ENCODE peak calls at places on chromosome 1, in six cellular contexts. One of them, this sample, is unnamed.

GRCh38 chr1:211335507-211336157 is 9.0 kb downstream of the TRAF5 start:
- DNase-seq in retina: no peak
- DNase-seq in non-pigmented ciliary epithelial cell: no peak
- DNase-seq in stimulated activated CD4-positive, alpha-beta T cell treated with anti-CD3 and anti-CD28 coated beads, Interleukin-12 subunit alpha, Interleukin-12 subunit beta, amount 100 ng/mL, for 24 hours: no peak
- DNase-seq in activated CD8-positive, alpha-beta memory T cell treated with anti-CD3 and anti-CD28 coated beads for 48 hours: no peak
- DNase-seq in DMS 273 treated with DMSO at 0.1 percent for 48 hours: no peak
- DNase-seq in this sample: peak; percentile 36

GRCh38 chr1:230375149-230375548 is 51.0 kb downstream of the PGBD5 start:
- DNase-seq in retina: no peak
- DNase-seq in non-pigmented ciliary epithelial cell: no peak
- DNase-seq in stimulated activated CD4-positive, alpha-beta T cell treated with anti-CD3 and anti-CD28 coated beads, Interleukin-12 subunit alpha, Interleukin-12 subunit beta, amount 100 ng/mL, for 24 hours: no peak
- DNase-seq in activated CD8-positive, alpha-beta memory T cell treated with anti-CD3 and anti-CD28 coated beads for 48 hours: no peak
- DNase-seq in DMS 273 treated with DMSO at 0.1 percent for 48 hours: no peak
- DNase-seq in this sample: peak; percentile 41

GRCh38 chr1:209839875-209840491 is 12.2 kb downstream of the UTP25 start:
- DNase-seq in retina: no peak
- DNase-seq in non-pigmented ciliary epithelial cell: peak; percentile 91
- DNase-seq in stimulated activated CD4-positive, alpha-beta T cell treated with anti-CD3 and anti-CD28 coated beads, Interleukin-12 subunit alpha, Interleukin-12 subunit beta, amount 100 ng/mL, for 24 hours: no peak
- DNase-seq in activated CD8-positive, alpha-beta memory T cell treated with anti-CD3 and anti-CD28 coated beads for 48 hours: no peak
- DNase-seq in DMS 273 treated with DMSO at 0.1 percent for 48 hours: no peak
- DNase-seq in this sample: peak; percentile 5

GRCh38 chr1:24871306-24871901 is 58.7 kb downstream of the RUNX3 start:
- DNase-seq in retina: no peak
- DNase-seq in non-pigmented ciliary epithelial cell: no peak
- DNase-seq in stimulated activated CD4-positive, alpha-beta T cell treated with anti-CD3 and anti-CD28 coated beads, Interleukin-12 subunit alpha, Interleukin-12 subunit beta, amount 100 ng/mL, for 24 hours: no peak
- DNase-seq in activated CD8-positive, alpha-beta memory T cell treated with anti-CD3 and anti-CD28 coated beads for 48 hours: no peak
- DNase-seq in DMS 273 treated with DMSO at 0.1 percent for 48 hours: no peak
- DNase-seq in this sample: no peak

GRCh38 chr1:219837274-219837993 is 90.9 kb downstream of the SLC30A10 start:
- DNase-seq in retina: peak; percentile 46
- DNase-seq in non-pigmented ciliary epithelial cell: peak; percentile 22
- DNase-seq in stimulated activated CD4-positive, alpha-beta T cell treated with anti-CD3 and anti-CD28 coated beads, Interleukin-12 subunit alpha, Interleukin-12 subunit beta, amount 100 ng/mL, for 24 hours: no peak
- DNase-seq in activated CD8-positive, alpha-beta memory T cell treated with anti-CD3 and anti-CD28 coated beads for 48 hours: no peak
- DNase-seq in DMS 273 treated with DMSO at 0.1 percent for 48 hours: peak; percentile 24
- DNase-seq in this sample: peak; percentile 82

GRCh38 chr1:42456754-42457089 is 379 bp downstream of the PPCS start:
- DNase-seq in retina: no peak
- DNase-seq in non-pigmented ciliary epithelial cell: peak; percentile 10
- DNase-seq in stimulated activated CD4-positive, alpha-beta T cell treated with anti-CD3 and anti-CD28 coated beads, Interleukin-12 subunit alpha, Interleukin-12 subunit beta, amount 100 ng/mL, for 24 hours: peak; percentile 38
- DNase-seq in activated CD8-positive, alpha-beta memory T cell treated with anti-CD3 and anti-CD28 coated beads for 48 hours: peak; percentile 33
- DNase-seq in DMS 273 treated with DMSO at 0.1 percent for 48 hours: peak; percentile 31
- DNase-seq in this sample: no peak

GRCh38 chr1:221437924-221438323 is 304.0 kb downstream of the DUSP10 start:
- DNase-seq in retina: no peak
- DNase-seq in non-pigmented ciliary epithelial cell: peak; percentile 90
- DNase-seq in stimulated activated CD4-positive, alpha-beta T cell treated with anti-CD3 and anti-CD28 coated beads, Interleukin-12 subunit alpha, Interleukin-12 subunit beta, amount 100 ng/mL, for 24 hours: no peak
- DNase-seq in activated CD8-positive, alpha-beta memory T cell treated with anti-CD3 and anti-CD28 coated beads for 48 hours: no peak
- DNase-seq in DMS 273 treated with DMSO at 0.1 percent for 48 hours: no peak
- DNase-seq in this sample: no peak

GRCh38 chr1:156295391-156295947 is at the start of gene GLMP:
- DNase-seq in retina: peak; percentile 45
- DNase-seq in non-pigmented ciliary epithelial cell: no peak
- DNase-seq in stimulated activated CD4-positive, alpha-beta T cell treated with anti-CD3 and anti-CD28 coated beads, Interleukin-12 subunit alpha, Interleukin-12 subunit beta, amount 100 ng/mL, for 24 hours: peak; percentile 14
- DNase-seq in activated CD8-positive, alpha-beta memory T cell treated with anti-CD3 and anti-CD28 coated beads for 48 hours: no peak
- DNase-seq in DMS 273 treated with DMSO at 0.1 percent for 48 hours: peak; percentile 17
- DNase-seq in this sample: peak; percentile 81

GRCh38 chr1:55043011-55043410 is 3.7 kb downstream of the PCSK9 start:
- DNase-seq in retina: no peak
- DNase-seq in non-pigmented ciliary epithelial cell: no peak
- DNase-seq in stimulated activated CD4-positive, alpha-beta T cell treated with anti-CD3 and anti-CD28 coated beads, Interleukin-12 subunit alpha, Interleukin-12 subunit beta, amount 100 ng/mL, for 24 hours: no peak
- DNase-seq in activated CD8-positive, alpha-beta memory T cell treated with anti-CD3 and anti-CD28 coated beads for 48 hours: no peak
- DNase-seq in DMS 273 treated with DMSO at 0.1 percent for 48 hours: no peak
- DNase-seq in this sample: no peak

GRCh38 chr1:175188936-175189335 is 3.6 kb downstream of the KIAA0040 start:
- DNase-seq in retina: no peak
- DNase-seq in non-pigmented ciliary epithelial cell: no peak
- DNase-seq in stimulated activated CD4-positive, alpha-beta T cell treated with anti-CD3 and anti-CD28 coated beads, Interleukin-12 subunit alpha, Interleukin-12 subunit beta, amount 100 ng/mL, for 24 hours: no peak
- DNase-seq in activated CD8-positive, alpha-beta memory T cell treated with anti-CD3 and anti-CD28 coated beads for 48 hours: peak; percentile 18
- DNase-seq in DMS 273 treated with DMSO at 0.1 percent for 48 hours: no peak
- DNase-seq in this sample: no peak

GRCh38 chr1:73813726-73814125 is 384.2 kb downstream of the LRRIQ3 start:
- DNase-seq in retina: no peak
- DNase-seq in non-pigmented ciliary epithelial cell: no peak
- DNase-seq in stimulated activated CD4-positive, alpha-beta T cell treated with anti-CD3 and anti-CD28 coated beads, Interleukin-12 subunit alpha, Interleukin-12 subunit beta, amount 100 ng/mL, for 24 hours: no peak
- DNase-seq in activated CD8-positive, alpha-beta memory T cell treated with anti-CD3 and anti-CD28 coated beads for 48 hours: no peak
- DNase-seq in DMS 273 treated with DMSO at 0.1 percent for 48 hours: peak; percentile 49
- DNase-seq in this sample: no peak

GRCh38 chr1:242205622-242206489 is 207.0 kb upstream of the MAP1LC3C start:
- DNase-seq in retina: no peak
- DNase-seq in non-pigmented ciliary epithelial cell: no peak
- DNase-seq in stimulated activated CD4-positive, alpha-beta T cell treated with anti-CD3 and anti-CD28 coated beads, Interleukin-12 subunit alpha, Interleukin-12 subunit beta, amount 100 ng/mL, for 24 hours: no peak
- DNase-seq in activated CD8-positive, alpha-beta memory T cell treated with anti-CD3 and anti-CD28 coated beads for 48 hours: no peak
- DNase-seq in DMS 273 treated with DMSO at 0.1 percent for 48 hours: no peak
- DNase-seq in this sample: no peak

GRCh38 chr1:17913326-17914115 is 158.4 kb downstream of the ACTL8 start:
- DNase-seq in retina: no peak
- DNase-seq in non-pigmented ciliary epithelial cell: no peak
- DNase-seq in stimulated activated CD4-positive, alpha-beta T cell treated with anti-CD3 and anti-CD28 coated beads, Interleukin-12 subunit alpha, Interleukin-12 subunit beta, amount 100 ng/mL, for 24 hours: no peak
- DNase-seq in activated CD8-positive, alpha-beta memory T cell treated with anti-CD3 and anti-CD28 coated beads for 48 hours: no peak
- DNase-seq in DMS 273 treated with DMSO at 0.1 percent for 48 hours: no peak
- DNase-seq in this sample: no peak

GRCh38 chr1:247241687-247242086 is 14.2 kb upstream of the VN1R5 start:
- DNase-seq in retina: no peak
- DNase-seq in non-pigmented ciliary epithelial cell: no peak
- DNase-seq in stimulated activated CD4-positive, alpha-beta T cell treated with anti-CD3 and anti-CD28 coated beads, Interleukin-12 subunit alpha, Interleukin-12 subunit beta, amount 100 ng/mL, for 24 hours: no peak
- DNase-seq in activated CD8-positive, alpha-beta memory T cell treated with anti-CD3 and anti-CD28 coated beads for 48 hours: no peak
- DNase-seq in DMS 273 treated with DMSO at 0.1 percent for 48 hours: no peak
- DNase-seq in this sample: no peak

GRCh38 chr1:54777011-54777410 is 12.7 kb upstream of the PARS2 start:
- DNase-seq in retina: no peak
- DNase-seq in non-pigmented ciliary epithelial cell: no peak
- DNase-seq in stimulated activated CD4-positive, alpha-beta T cell treated with anti-CD3 and anti-CD28 coated beads, Interleukin-12 subunit alpha, Interleukin-12 subunit beta, amount 100 ng/mL, for 24 hours: no peak
- DNase-seq in activated CD8-positive, alpha-beta memory T cell treated with anti-CD3 and anti-CD28 coated beads for 48 hours: no peak
- DNase-seq in DMS 273 treated with DMSO at 0.1 percent for 48 hours: no peak
- DNase-seq in this sample: no peak

GRCh38 chr1:189538271-189538670 is 939.4 kb downstream of the BRINP3 start:
- DNase-seq in retina: no peak
- DNase-seq in non-pigmented ciliary epithelial cell: no peak
- DNase-seq in stimulated activated CD4-positive, alpha-beta T cell treated with anti-CD3 and anti-CD28 coated beads, Interleukin-12 subunit alpha, Interleukin-12 subunit beta, amount 100 ng/mL, for 24 hours: no peak
- DNase-seq in activated CD8-positive, alpha-beta memory T cell treated with anti-CD3 and anti-CD28 coated beads for 48 hours: no peak
- DNase-seq in DMS 273 treated with DMSO at 0.1 percent for 48 hours: no peak
- DNase-seq in this sample: no peak

GRCh38 chr1:231036416-231036815 is 3.6 kb downstream of the FAM89A start:
- DNase-seq in retina: no peak
- DNase-seq in non-pigmented ciliary epithelial cell: no peak
- DNase-seq in stimulated activated CD4-positive, alpha-beta T cell treated with anti-CD3 and anti-CD28 coated beads, Interleukin-12 subunit alpha, Interleukin-12 subunit beta, amount 100 ng/mL, for 24 hours: no peak
- DNase-seq in activated CD8-positive, alpha-beta memory T cell treated with anti-CD3 and anti-CD28 coated beads for 48 hours: no peak
- DNase-seq in DMS 273 treated with DMSO at 0.1 percent for 48 hours: no peak
- DNase-seq in this sample: no peak

GRCh38 chr1:35120458-35121133 is 41.4 kb downstream of the ZMYM1 start:
- DNase-seq in retina: peak; percentile 69
- DNase-seq in non-pigmented ciliary epithelial cell: no peak
- DNase-seq in stimulated activated CD4-positive, alpha-beta T cell treated with anti-CD3 and anti-CD28 coated beads, Interleukin-12 subunit alpha, Interleukin-12 subunit beta, amount 100 ng/mL, for 24 hours: no peak
- DNase-seq in activated CD8-positive, alpha-beta memory T cell treated with anti-CD3 and anti-CD28 coated beads for 48 hours: no peak
- DNase-seq in DMS 273 treated with DMSO at 0.1 percent for 48 hours: no peak
- DNase-seq in this sample: peak; percentile 58

GRCh38 chr1:234589854-234590620 is 19.9 kb downstream of the IRF2BP2 start:
- DNase-seq in retina: no peak
- DNase-seq in non-pigmented ciliary epithelial cell: no peak
- DNase-seq in stimulated activated CD4-positive, alpha-beta T cell treated with anti-CD3 and anti-CD28 coated beads, Interleukin-12 subunit alpha, Interleukin-12 subunit beta, amount 100 ng/mL, for 24 hours: no peak
- DNase-seq in activated CD8-positive, alpha-beta memory T cell treated with anti-CD3 and anti-CD28 coated beads for 48 hours: no peak
- DNase-seq in DMS 273 treated with DMSO at 0.1 percent for 48 hours: no peak
- DNase-seq in this sample: no peak

GRCh38 chr1:154328318-154329151 is 3.2 kb downstream of the ATP8B2 start:
- DNase-seq in retina: peak; percentile 72
- DNase-seq in non-pigmented ciliary epithelial cell: no peak
- DNase-seq in stimulated activated CD4-positive, alpha-beta T cell treated with anti-CD3 and anti-CD28 coated beads, Interleukin-12 subunit alpha, Interleukin-12 subunit beta, amount 100 ng/mL, for 24 hours: peak; percentile 67
- DNase-seq in activated CD8-positive, alpha-beta memory T cell treated with anti-CD3 and anti-CD28 coated beads for 48 hours: peak; percentile 72
- DNase-seq in DMS 273 treated with DMSO at 0.1 percent for 48 hours: no peak
- DNase-seq in this sample: peak; percentile 92

GRCh38 chr1:119887428-119887827 is 8.9 kb downstream of the ADAM30 start:
- DNase-seq in retina: no peak
- DNase-seq in non-pigmented ciliary epithelial cell: no peak
- DNase-seq in stimulated activated CD4-positive, alpha-beta T cell treated with anti-CD3 and anti-CD28 coated beads, Interleukin-12 subunit alpha, Interleukin-12 subunit beta, amount 100 ng/mL, for 24 hours: no peak
- DNase-seq in activated CD8-positive, alpha-beta memory T cell treated with anti-CD3 and anti-CD28 coated beads for 48 hours: no peak
- DNase-seq in DMS 273 treated with DMSO at 0.1 percent for 48 hours: no peak
- DNase-seq in this sample: no peak

GRCh38 chr1:110393691-110394564 is 3.1 kb upstream of the SLC16A4 start:
- DNase-seq in retina: no peak
- DNase-seq in non-pigmented ciliary epithelial cell: peak; percentile 76
- DNase-seq in stimulated activated CD4-positive, alpha-beta T cell treated with anti-CD3 and anti-CD28 coated beads, Interleukin-12 subunit alpha, Interleukin-12 subunit beta, amount 100 ng/mL, for 24 hours: no peak
- DNase-seq in activated CD8-positive, alpha-beta memory T cell treated with anti-CD3 and anti-CD28 coated beads for 48 hours: no peak
- DNase-seq in DMS 273 treated with DMSO at 0.1 percent for 48 hours: no peak
- DNase-seq in this sample: peak; percentile 40

This sample was measured in left kidney.